ENCODE peak calls at places on chromosome 1, in ten cellular contexts. T is psoas muscle; G is amniotic stem cell; W is stimulated activated CD4-positive, alpha-beta T cell treated with anti-CD3 and anti-CD28 coated beads, Interleukin-1b, Interleukin-23, amount 100 ng/mL, for 4 hours; A is NCI-H1105; M is progenitor cell of endocrine pancreas; P is activated CD4-positive, alpha-beta T cell treated with anti-CD3 and anti-CD28 coated beads, Interleukin-2, amount 10 ng/mL, durations not matched to agents 7 days and 5 days; N is SHP77 treated with DMSO at 0.1 percent for 48 hours; L is WTC11; O is pancreas. U is an unnamed sample.

GRCh38 chr1:234842726-234843641 is 233.0 kb upstream of the IRF2BP2 start:
- DNase-seq in T (peak), G (no peak), W (peak), A (no peak), M (no peak), P (peak), N (no peak), L (no peak), O (no peak), U (no peak)

GRCh38 chr1:186152945-186153309 is 222.1 kb downstream of the TPR start:
- DNase-seq in T (no peak), G (no peak), W (no peak), A (no peak), M (no peak), P (no peak), N (no peak), L (no peak), O (no peak), U (peak)

GRCh38 chr1:164644774-164645634 is 86.0 kb downstream of the PBX1 start:
- DNase-seq in T (no peak), G (no peak), W (no peak), A (no peak), M (no peak), P (no peak), N (no peak), L (no peak), O (no peak), U (peak)

GRCh38 chr1:212127219-212127618 is 91.7 kb downstream of the DTL start:
- DNase-seq in T (no peak), G (no peak), W (no peak), A (no peak), M (no peak), P (no peak), N (no peak), L (peak), O (no peak), U (no peak)

GRCh38 chr1:2044510-2045319 is 5.5 kb upstream of the PRKCZ start:
- DNase-seq in T (peak), G (peak), W (peak), A (peak), M (peak), P (peak), N (no peak), L (peak), O (peak), U (peak)

GRCh38 chr1:232705815-232706575 is 76.1 kb upstream of the SIPA1L2 start:
- DNase-seq in T (no peak), G (no peak), W (no peak), A (no peak), M (no peak), P (no peak), N (no peak), L (no peak), O (no peak), U (no peak)

GRCh38 chr1:13700521-13701273 is 709 bp downstream of the PRDM2 start:
- DNase-seq in T (peak), G (no peak), W (peak), A (peak), M (peak), P (peak), N (no peak), L (peak), O (peak), U (peak)

GRCh38 chr1:157170677-157171515 is 32.7 kb upstream of the ETV3 start:
- DNase-seq in T (no peak), G (no peak), W (no peak), A (no peak), M (no peak), P (peak), N (peak), L (peak), O (no peak), U (peak)

GRCh38 chr1:159980076-159980475 is 26.0 kb upstream of the SLAMF9 start:
- DNase-seq in T (no peak), G (no peak), W (no peak), A (no peak), M (no peak), P (no peak), N (no peak), L (no peak), O (no peak), U (no peak)

GRCh38 chr1:98400446-98400845 is 261.1 kb upstream of the SNX7 start:
- DNase-seq in T (no peak), G (no peak), W (no peak), A (no peak), M (no peak), P (no peak), N (no peak), L (no peak), O (no peak), U (no peak)

GRCh38 chr1:223872308-223872878 is 26.6 kb upstream of the TP53BP2 start:
- DNase-seq in T (no peak), G (no peak), W (no peak), A (no peak), M (no peak), P (no peak), N (no peak), L (no peak), O (no peak), U (no peak)

GRCh38 chr1:23527366-23527765 is 3.7 kb downstream of the E2F2 start:
- DNase-seq in T (no peak), G (no peak), W (no peak), A (no peak), M (no peak), P (no peak), N (no peak), L (no peak), O (no peak), U (no peak)

GRCh38 chr1:174040387-174040786 is 18.2 kb upstream of the RC3H1 start:
- DNase-seq in T (no peak), G (peak), W (no peak), A (peak), M (no peak), P (no peak), N (peak), L (no peak), O (no peak), U (peak)

GRCh38 chr1:197103295-197103694 is 36.2 kb upstream of the F13B start:
- DNase-seq in T (no peak), G (no peak), W (no peak), A (no peak), M (no peak), P (no peak), N (no peak), L (no peak), O (no peak), U (no peak)

GRCh38 chr1:199173356-199173755 is 534.5 kb downstream of the PTPRC start:
- DNase-seq in T (no peak), G (no peak), W (no peak), A (no peak), M (no peak), P (peak), N (no peak), L (no peak), O (no peak), U (no peak)

GRCh38 chr1:115977481-115978258 is 1.4 kb downstream of the SLC22A15 start:
- DNase-seq in T (no peak), G (no peak), W (no peak), A (no peak), M (no peak), P (no peak), N (no peak), L (no peak), O (no peak), U (no peak)

GRCh38 chr1:94621392-94621791 is 79.8 kb upstream of the F3 start:
- DNase-seq in T (no peak), G (no peak), W (no peak), A (no peak), M (no peak), P (no peak), N (no peak), L (no peak), O (peak), U (peak)